ENCODE peak calls at places on chromosome 3, in four cellular contexts. Y is KBM-7, V is HS-27A, H is activated gamma-delta T cell. F is an unnamed sample.
A peak's percentile ranks its signal among the peaks of the same experiment; 100 is the strongest.

GRCh38 chr3:115823083-115823482 is 199.8 kb downstream of the GAP43 start:
- DNase-seq in Y (no peak), V (no peak), H (no peak), F (no peak)

GRCh38 chr3:140953028-140953960 is 11.7 kb downstream of the SLC25A36 start:
- DNase-seq in Y (peak; percentile 32), V (no peak), H (no peak), F (peak; percentile 18)

GRCh38 chr3:197749315-197749600 is 425 bp upstream of the FYTTD1 start:
- DNase-seq in Y (no peak), V (no peak), H (no peak), F (no peak)

GRCh38 chr3:67386446-67386845 is 268.0 kb downstream of the SUCLG2 start:
- DNase-seq in Y (no peak), V (no peak), H (no peak), F (no peak)

GRCh38 chr3:175358935-175359334 is 499.8 kb downstream of the NAALADL2 start:
- DNase-seq in Y (no peak), V (no peak), H (no peak), F (no peak)

GRCh38 chr3:34511891-34512290 is 713.5 kb downstream of the PDCD6IP start:
- DNase-seq in Y (no peak), V (no peak), H (no peak), F (no peak)

GRCh38 chr3:100893590-100893989 is 99.6 kb downstream of the ABI3BP start:
- DNase-seq in Y (no peak), V (no peak), H (no peak), F (no peak)

GRCh38 chr3:178705925-178706324 is 169.7 kb downstream of the KCNMB2 start:
- DNase-seq in Y (no peak), V (no peak), H (no peak), F (peak; percentile 41)

GRCh38 chr3:195708066-195708465 is 12.7 kb upstream of the MUC20 start:
- DNase-seq in Y (no peak), V (no peak), H (no peak), F (no peak)

GRCh38 chr3:150412599-150413069 is 4.5 kb downstream of the TSC22D2 start:
- DNase-seq in Y (peak; percentile 55), V (no peak), H (no peak), F (peak; percentile 47)

GRCh38 chr3:128971421-128971820 is 22.5 kb downstream of the CFAP92 start:
- DNase-seq in Y (no peak), V (no peak), H (no peak), F (no peak)

GRCh38 chr3:8529738-8530525 is 28.3 kb downstream of the LMCD1 start:
- DNase-seq in Y (peak; percentile 15), V (peak; percentile 52), H (no peak), F (no peak)

GRCh38 chr3:10361375-10361774 is 40.5 kb upstream of the SEC13 start:
- DNase-seq in Y (no peak), V (no peak), H (no peak), F (no peak)

GRCh38 chr3:59422312-59422711 is 372.5 kb upstream of the CFAP20DC start:
- DNase-seq in Y (no peak), V (no peak), H (no peak), F (no peak)

GRCh38 chr3:130671545-130671944 is 75.1 kb downstream of the PIK3R4 start:
- DNase-seq in Y (no peak), V (no peak), H (no peak), F (no peak)